ENCODE peak calls at places on chromosomes 12 and 14, in four cellular contexts. H is neuronal stem cell; Y is activated naive CD4-positive, alpha-beta T cell treated with anti-CD3 and anti-CD28 coated beads, Interleukin-2, amount 10 ng/mL, durations not matched to agents 7 days and 5 days; F is Jurkat, Clone E6-1. G is an unnamed sample.
A peak's percentile ranks its signal among the peaks of the same experiment; 100 is the strongest.

GRCh38 chr14:74599201-74599809 is 12.7 kb downstream of the LTBP2 start:
- DNase-seq in F (no peak), Y (no peak), H (no peak), G (no peak)

GRCh38 chr14:72104011-72104613 is 171.9 kb downstream of the RGS6 start:
- DNase-seq in H (peak; percentile 15), F (peak; percentile 26), Y (peak; percentile 55), G (no peak)

GRCh38 chr14:99612737-99613330 is 8.8 kb upstream of the CCDC85C start:
- DNase-seq in Y (no peak), H (no peak), F (no peak), G (peak; percentile 57)

GRCh38 chr14:19930617-19931016 is at the start of gene OR4K1:
- DNase-seq in Y (no peak), H (no peak), F (no peak), G (no peak)

GRCh38 chr14:96167224-96168148 is 37.2 kb upstream of the BDKRB2 start:
- DNase-seq in Y (no peak), H (no peak), F (no peak), G (no peak)

GRCh38 chr14:99118046-99118721 is 153.8 kb downstream of the BCL11B start:
- DNase-seq in Y (no peak), H (no peak), F (no peak), G (no peak)

GRCh38 chr14:31194095-31194494 is 13.5 kb downstream of the HECTD1 start:
- DNase-seq in H (no peak), F (no peak), Y (no peak), G (no peak)

GRCh38 chr12:38823743-38824142 is 81.6 kb downstream of the CPNE8 start:
- DNase-seq in H (no peak), F (no peak), Y (no peak), G (no peak)

GRCh38 chr12:109959411-109960093 is 36.6 kb downstream of the GIT2 start:
- DNase-seq in F (no peak), H (no peak), Y (no peak), G (no peak)

GRCh38 chr14:86022031-86022629 is 492.2 kb downstream of the FLRT2 start:
- DNase-seq in F (no peak), H (no peak), Y (no peak), G (no peak)

GRCh38 chr12:20234474-20234873 is 133.9 kb upstream of the PDE3A start:
- DNase-seq in H (no peak), F (no peak), Y (no peak), G (no peak)

GRCh38 chr12:13365782-13366366 is 169.3 kb downstream of the EMP1 start:
- DNase-seq in Y (no peak), F (no peak), H (no peak), G (no peak)

GRCh38 chr12:49801141-49802063 is 26.8 kb downstream of the NCKAP5L start:
- DNase-seq in Y (no peak), H (no peak), F (no peak), G (no peak)

GRCh38 chr14:37594916-37595808 is at the start of the genes FOXA1 and TTC6:
- DNase-seq in F (no peak), H (peak; percentile 41), Y (no peak), G (peak; percentile 96)

GRCh38 chr12:123076604-123077297 is 74.1 kb downstream of the PITPNM2 start:
- DNase-seq in Y (peak; percentile 71), H (no peak), F (peak; percentile 14), G (no peak)